ENCODE peak calls at places on chromosomes 13 and 19, in four cellular contexts. G is non-pigmented ciliary epithelial cell; K is stimulated activated CD8-positive, alpha-beta memory T cell treated with anti-CD3 and anti-CD28 coated beads, Interleukin-4, amount 100 ng/mL, for 1 hour; A is astrocyte of the hippocampus. L is an unnamed sample.

GRCh38 chr13:83077499-83077898 is 804.8 kb downstream of the SLITRK1 start:
- DNase-seq in A (no peak), K (no peak), G (no peak), L (no peak)

GRCh38 chr13:112616586-112617381 is 28.8 kb upstream of the TUBGCP3 start:
- DNase-seq in A (peak), K (no peak), G (no peak), L (peak)

GRCh38 chr19:45547965-45548609 is 36.5 kb downstream of the OPA3 start:
- DNase-seq in K (no peak), G (no peak), A (no peak), L (peak)

GRCh38 chr13:32811297-32811800 is 204.9 kb upstream of the KL start:
- DNase-seq in A (no peak), G (no peak), K (no peak), L (peak)

GRCh38 chr19:29380581-29380980 is 145.2 kb upstream of the VSTM2B start:
- DNase-seq in K (no peak), G (no peak), A (no peak), L (no peak)

GRCh38 chr19:16412596-16413355 is 59.0 kb downstream of the EPS15L1 start:
- DNase-seq in G (no peak), A (no peak), K (no peak), L (no peak)

GRCh38 chr13:76638160-76638559 is 248.0 kb downstream of the KCTD12 start:
- DNase-seq in A (no peak), K (no peak), G (no peak), L (no peak)

GRCh38 chr13:44117351-44117750 is 237.6 kb downstream of the LACC1 start:
- DNase-seq in K (no peak), A (peak), G (no peak), L (peak)

GRCh38 chr19:5801796-5802616 is 2.9 kb upstream of the NRTN start:
- DNase-seq in K (no peak), G (no peak), A (peak), L (peak)

GRCh38 chr19:11986754-11987153 is 21.9 kb downstream of the ZNF763 start:
- DNase-seq in G (no peak), A (no peak), K (no peak), L (no peak)

GRCh38 chr13:89066868-89067466 is 1395.8 kb downstream of the SLITRK5 start:
- DNase-seq in K (no peak), G (peak), A (peak), L (peak)

GRCh38 chr19:46271488-46272197 is 25.2 kb upstream of the HIF3A start:
- DNase-seq in A (peak), K (no peak), G (peak), L (peak)

GRCh38 chr13:113001251-113002140 is 32.5 kb downstream of the MCF2L start:
- DNase-seq in K (no peak), G (no peak), A (peak), L (peak)

GRCh38 chr13:100608906-100609305 is 20.3 kb upstream of the GGACT start:
- DNase-seq in K (no peak), G (no peak), A (no peak), L (peak)

GRCh38 chr13:63449549-63449948 is 2033.9 kb upstream of the PCDH20 start:
- DNase-seq in A (no peak), K (no peak), G (no peak), L (no peak)

GRCh38 chr13:19864018-19864338 is 529 bp upstream of the ZMYM5 start:
- DNase-seq in A (peak), G (no peak), K (peak), L (peak)

GRCh38 chr13:114200673-114201005 is 21.6 kb downstream of the CFAP97D2 start:
- DNase-seq in A (peak), K (no peak), G (no peak), L (no peak)

GRCh38 chr19:6890421-6890913 is 3.1 kb downstream of the ADGRE1 start:
- DNase-seq in G (no peak), A (no peak), K (no peak), L (no peak)

GRCh38 chr19:46559203-46559602 is 41.9 kb upstream of the CALM3 start:
- DNase-seq in G (no peak), A (no peak), K (no peak), L (no peak)

GRCh38 chr19:44848805-44849457 is 2.8 kb downstream of the NECTIN2 start:
- DNase-seq in K (no peak), G (no peak), A (peak), L (peak)

GRCh38 chr19:16561382-16561781 is 10.8 kb downstream of the SLC35E1 start:
- DNase-seq in G (no peak), K (no peak), A (no peak), L (no peak)

GRCh38 chr13:99307648-99308339 is 595 bp upstream of the GPR183 start:
- DNase-seq in A (peak), K (no peak), G (no peak), L (peak)

GRCh38 chr13:45180713-45181601 is 19.9 kb downstream of the KCTD4 start:
- DNase-seq in K (no peak), G (no peak), A (no peak), L (no peak)

GRCh38 chr19:31350693-31351211 is 1.5 kb upstream of the TSHZ3 start:
- DNase-seq in K (no peak), A (peak), G (no peak), L (peak)

GRCh38 chr19:38559428-38560401 is 58.0 kb downstream of the MAP4K1 start:
- DNase-seq in K (no peak), A (peak), G (peak), L (no peak)

GRCh38 chr13:99320693-99321481 is 13.7 kb upstream of the GPR183 start:
- DNase-seq in K (no peak), A (peak), G (no peak), L (no peak)

GRCh38 chr13:24217601-24218281 is 57.2 kb downstream of the SPATA13 start:
- DNase-seq in A (peak), K (no peak), G (no peak), L (peak)

GRCh38 chr19:42030605-42031004 is 36.6 kb upstream of the ATP1A3 start:
- DNase-seq in K (no peak), A (no peak), G (no peak), L (no peak)